ENCODE peak calls at places on chromosomes 16 and 17, in four cellular contexts. V is stomach, O is body of pancreas, I is A549. P is an unnamed sample.

GRCh38 chr16:20944861-20945390 is 44.4 kb downstream of the LYRM1 start:
- DNase-seq in O (no peak), V (no peak), I (no peak), P (no peak)

GRCh38 chr16:29678691-29679267 is at the start of gene QPRT:
- DNase-seq in V (no peak), I (no peak), O (peak), P (no peak)

GRCh38 chr17:45189002-45189401 is 27.3 kb downstream of the HEXIM2 start:
- DNase-seq in I (no peak), O (no peak), V (no peak), P (no peak)

GRCh38 chr17:77734371-77735050 is 224.0 kb upstream of the TNRC6C start:
- DNase-seq in O (peak), I (peak), V (peak), P (peak)

GRCh38 chr17:75031972-75032895 is 14.5 kb downstream of the ATP5PD start:
- DNase-seq in O (peak), V (peak), I (peak), P (peak)

GRCh38 chr17:83193336-83194188 is 114.2 kb downstream of the METRNL start:
- DNase-seq in V (peak), I (no peak), O (peak), P (no peak)

GRCh38 chr17:35052780-35053179 is 10.7 kb downstream of the RFFL start:
- DNase-seq in I (no peak), V (no peak), O (no peak), P (no peak)

GRCh38 chr16:30009085-30009862 is 1.6 kb downstream of the DOC2A start:
- DNase-seq in I (no peak), O (no peak), V (no peak), P (no peak)

GRCh38 chr17:20280832-20281231 is 186.5 kb downstream of the LGALS9B start:
- DNase-seq in V (no peak), I (no peak), O (no peak), P (no peak)

GRCh38 chr17:68288375-68288774 is 2.6 kb downstream of the SLC16A6 start:
- DNase-seq in O (no peak), I (no peak), V (no peak), P (no peak)

DNA sequence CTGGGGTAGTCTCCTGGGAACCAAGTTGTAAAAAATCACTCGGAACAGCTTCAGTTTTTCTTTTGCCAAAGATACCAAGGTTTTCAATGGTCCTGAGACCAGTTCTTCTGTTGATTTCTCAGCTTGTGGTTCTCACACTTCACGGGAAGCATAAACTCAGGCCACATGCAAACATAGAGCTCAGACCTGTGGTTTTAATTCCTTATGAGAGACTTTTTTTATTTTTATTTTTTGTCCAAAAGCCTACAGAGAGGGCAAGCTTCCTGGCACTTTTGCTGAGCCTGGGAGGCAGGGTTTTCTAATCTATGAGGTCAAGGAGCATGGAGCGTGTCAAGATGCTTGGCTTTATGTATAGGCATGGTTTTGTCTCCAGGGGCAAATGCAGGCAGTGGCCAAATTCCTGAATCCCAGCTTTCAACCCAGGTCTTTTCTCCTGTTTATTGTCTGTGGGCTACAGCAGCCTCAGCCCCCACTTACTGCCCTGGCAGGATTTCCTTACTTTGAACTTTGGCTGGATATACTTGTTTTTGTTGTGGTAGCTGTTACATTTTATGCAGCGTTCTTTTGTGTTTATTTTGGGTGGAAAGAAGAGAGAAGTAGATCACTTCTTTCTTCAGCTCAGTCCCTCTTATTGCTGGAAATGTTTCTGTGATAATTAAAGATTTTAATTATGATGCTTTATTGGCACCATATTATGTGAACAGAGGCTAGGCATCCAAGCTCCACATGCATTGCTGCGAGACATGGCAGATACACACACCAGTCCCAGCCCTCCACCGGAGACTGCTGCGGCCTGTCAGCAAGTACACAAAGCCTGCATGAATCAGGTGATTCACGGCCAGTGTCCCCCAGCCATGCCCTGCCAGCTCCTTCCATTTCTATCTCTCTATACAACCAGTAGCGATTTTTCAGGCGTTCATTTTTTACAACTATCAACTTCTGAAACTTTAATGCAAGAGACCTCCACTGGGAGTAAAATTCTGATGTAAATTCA is 32.7 kb downstream of the HS3ST3A1 start:
- DNase-seq in I (no peak), O (no peak), V (no peak), P (no peak)
- H3K4me3 ChIP-seq in I (no peak), O (no peak), V (no peak), P (no peak)

GRCh38 chr16:75482434-75483205 is 12.6 kb downstream of the CHST6 start:
- DNase-seq in O (no peak), V (no peak), I (no peak), P (no peak)
- TF ChIP-seq CTCF in O (no peak), V (no peak), I (no peak), P (no peak)

GRCh38 chr17:14395255-14395654 is 94.4 kb downstream of the HS3ST3B1 start:
- DNase-seq in I (no peak), O (no peak), V (no peak), P (no peak)

GRCh38 chr17:14398766-14399165 is 97.9 kb downstream of the HS3ST3B1 start:
- DNase-seq in I (no peak), V (no peak), O (no peak), P (no peak)

GRCh38 chr17:14393723-14394122 is 92.8 kb downstream of the HS3ST3B1 start:
- DNase-seq in O (no peak), I (no peak), V (no peak), P (no peak)

GRCh38 chr17:14396542-14396941 is 95.7 kb downstream of the HS3ST3B1 start:
- DNase-seq in O (no peak), V (no peak), I (no peak), P (no peak)
- TF ChIP-seq POLR2A in O (no peak), V (no peak), I (no peak), P (no peak)

GRCh38 chr16:86932130-86932982 is 354.0 kb downstream of the FOXL1 start:
- DNase-seq in I (no peak), V (no peak), O (no peak), P (no peak)
- H3K4me3 ChIP-seq in I (no peak), V (no peak), O (no peak), P (peak)

DNA sequence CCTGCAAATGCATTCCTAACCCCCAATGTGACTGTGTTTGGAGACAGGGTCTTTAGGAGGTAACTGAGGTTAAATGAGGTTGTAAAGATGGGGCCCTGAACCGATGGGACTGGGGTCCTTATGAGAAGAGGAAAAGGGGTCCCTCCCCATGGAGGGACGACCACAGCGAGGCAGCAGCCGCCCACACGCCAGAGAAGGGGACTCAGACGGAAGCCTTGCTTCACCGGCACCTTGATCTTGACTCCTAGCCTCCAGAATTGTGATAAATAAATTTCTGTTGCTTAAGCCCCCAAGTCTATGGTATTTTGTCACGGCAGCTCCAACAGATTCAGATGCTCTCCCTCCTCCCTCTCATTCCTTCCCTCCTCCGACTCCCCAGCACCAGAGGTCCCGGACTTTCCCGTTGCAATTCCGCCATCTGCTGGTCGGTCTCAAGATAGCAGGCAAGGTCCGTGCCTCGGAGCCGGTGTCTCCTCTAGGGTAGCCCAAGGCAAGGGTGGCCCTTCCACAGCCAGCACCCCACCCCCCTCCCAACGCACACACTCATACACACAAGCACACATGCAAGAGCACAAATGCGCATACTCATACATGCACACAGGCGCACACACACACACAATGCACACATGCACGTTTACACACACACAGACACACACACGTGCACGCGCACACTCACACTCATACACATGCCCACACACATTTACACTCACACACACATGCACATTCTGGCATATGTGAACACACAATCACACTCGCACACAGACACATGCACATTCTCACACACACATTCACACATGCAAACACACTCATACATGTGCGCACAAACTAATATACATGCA is 23.1 kb upstream of the C16orf78 start:
- DNase-seq in V (peak), O (peak), I (peak), P (no peak)
- TF ChIP-seq CTCF in V (no peak), O (peak), I (peak), P (peak)

DNA sequence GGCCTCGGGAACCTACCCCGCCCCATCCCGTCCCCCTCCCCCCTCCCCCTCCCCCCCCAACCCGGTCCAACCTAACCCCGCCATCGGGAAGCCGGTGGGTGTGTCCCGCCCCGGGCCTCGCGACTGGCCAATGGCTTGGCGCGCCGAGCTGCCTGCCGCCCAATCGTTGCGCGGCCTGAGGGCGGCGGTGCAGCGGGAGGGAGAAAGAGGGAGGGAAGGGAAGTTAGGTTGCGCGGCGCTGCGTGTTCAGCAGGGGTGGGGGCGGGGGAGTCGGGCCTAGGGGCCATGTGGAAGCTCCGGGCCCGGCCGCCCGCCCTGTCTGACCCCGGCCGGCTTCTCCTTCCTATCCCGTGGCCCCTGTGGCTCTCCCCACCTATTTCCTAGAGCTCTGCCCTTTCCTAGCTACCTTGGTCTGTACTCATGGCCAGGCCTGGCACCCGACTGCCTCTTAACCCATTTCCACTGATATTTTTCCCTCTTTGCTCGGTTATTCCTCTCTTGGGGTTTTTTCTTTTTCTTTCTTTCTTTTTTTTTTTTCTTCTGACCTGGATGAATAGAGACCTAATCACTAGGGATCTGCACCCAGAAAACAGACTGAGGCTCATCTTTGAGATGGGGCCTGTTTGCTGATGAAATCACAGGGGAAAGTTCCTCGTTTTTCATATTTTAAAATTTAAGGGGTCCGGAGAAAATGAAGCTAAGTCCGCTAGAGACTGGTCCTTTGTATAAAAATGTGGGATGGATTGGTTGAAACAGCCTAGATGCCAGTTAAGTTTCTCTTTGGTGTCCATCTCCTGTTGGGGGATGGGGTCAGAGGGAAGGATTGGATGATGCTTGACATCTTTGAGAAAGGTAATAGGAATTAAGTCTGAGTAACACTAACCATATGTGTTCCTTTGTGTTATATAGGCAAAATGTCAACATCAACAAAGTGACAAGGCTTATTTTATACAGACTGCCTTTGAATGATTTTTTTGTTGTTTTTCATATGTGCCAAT is 1.1 kb downstream of the KPNB1 start:
- DNase-seq in V (peak), O (peak), I (peak), P (peak)
- TF ChIP-seq POLR2A in V (no peak), O (peak), I (peak), P (no peak)

P was measured in esophagus muscularis mucosa.